ENCODE peak calls at places on chromosomes 13 and 19, in nine cellular contexts. W is body of pancreas, Z is heart left ventricle, E is GM12892, Y is erythroblast, C is breast epithelium, K is GM12891, R is tibial nerve, X is adrenal gland. L is an unnamed sample.

GRCh38 chr13:28540612-28541011 is 45.7 kb upstream of the FLT1 start:
- DNase-seq in W (no peak), Z (no peak), E (no peak), Y (no peak), C (no peak), K (no peak), R (no peak), X (no peak), L (no peak)

GRCh38 chr19:30318936-30319335 is 53.2 kb upstream of the ZNF536 start:
- DNase-seq in W (no peak), Z (no peak), E (no peak), Y (no peak), C (no peak), K (no peak), R (no peak), X (no peak), L (no peak)

GRCh38 chr13:99960663-99961440 is 10.7 kb downstream of the ZIC5 start:
- DNase-seq in W (no peak), Z (no peak), E (no peak), Y (no peak), C (no peak), K (no peak), R (no peak), X (no peak), L (no peak)

GRCh38 chr19:10566658-10567410 is 1.0 kb upstream of the KRI1 start:
- DNase-seq in W (peak), Z (no peak), E (no peak), Y (peak), C (no peak), K (no peak), R (no peak), X (peak), L (no peak)

GRCh38 chr13:66996503-66996902 is 233.6 kb downstream of the PCDH9 start:
- DNase-seq in W (no peak), Z (no peak), E (no peak), Y (no peak), C (no peak), K (no peak), R (no peak), X (no peak), L (no peak)

GRCh38 chr13:27970382-27971235 is 1.5 kb upstream of the CDX2 start:
- DNase-seq in W (no peak), Z (no peak), E (no peak), Y (no peak), C (no peak), K (no peak), R (no peak), X (no peak), L (no peak)

GRCh38 chr13:44565881-44566280 is 10.2 kb downstream of the TSC22D1 start:
- DNase-seq in W (no peak), Z (no peak), E (no peak), Y (no peak), C (no peak), K (no peak), R (no peak), X (no peak), L (no peak)

GRCh38 chr19:57802269-57802668 is 12.4 kb downstream of the ZNF552 start:
- DNase-seq in W (no peak), Z (no peak), E (no peak), Y (peak), C (no peak), K (no peak), R (no peak), X (no peak), L (no peak)

GRCh38 chr19:47275866-47276461 is 1.3 kb downstream of the INAFM1 start:
- DNase-seq in W (no peak), Z (peak), E (no peak), Y (no peak), C (no peak), K (no peak), R (peak), X (peak), L (no peak)

GRCh38 chr19:3605770-3606169 is 905 bp downstream of the TBXA2R start:
- DNase-seq in W (no peak), Z (no peak), E (no peak), Y (no peak), C (no peak), K (no peak), R (no peak), X (no peak), L (no peak)

GRCh38 chr19:3603121-3603841 is 3.4 kb downstream of the TBXA2R start:
- DNase-seq in W (peak), Z (no peak), E (no peak), Y (no peak), C (no peak), K (no peak), R (no peak), X (peak), L (no peak)

GRCh38 chr19:3605361-3605760 is 1.3 kb downstream of the TBXA2R start:
- DNase-seq in W (no peak), Z (no peak), E (no peak), Y (no peak), C (no peak), K (no peak), R (no peak), X (no peak), L (no peak)

GRCh38 chr19:3604987-3605343 is 1.7 kb downstream of the TBXA2R start:
- DNase-seq in W (no peak), Z (no peak), E (no peak), Y (no peak), C (no peak), K (no peak), R (no peak), X (no peak), L (no peak)

GRCh38 chr19:3604227-3604986 is 2.3 kb downstream of the TBXA2R start:
- DNase-seq in W (no peak), Z (no peak), E (no peak), Y (no peak), C (no peak), K (no peak), R (no peak), X (no peak), L (no peak)
- TF ChIP-seq POLR2A in W (no peak), Z (no peak), E (no peak), Y (no peak), C (no peak), K (no peak), R (no peak), X (no peak), L (no peak)

DNA sequence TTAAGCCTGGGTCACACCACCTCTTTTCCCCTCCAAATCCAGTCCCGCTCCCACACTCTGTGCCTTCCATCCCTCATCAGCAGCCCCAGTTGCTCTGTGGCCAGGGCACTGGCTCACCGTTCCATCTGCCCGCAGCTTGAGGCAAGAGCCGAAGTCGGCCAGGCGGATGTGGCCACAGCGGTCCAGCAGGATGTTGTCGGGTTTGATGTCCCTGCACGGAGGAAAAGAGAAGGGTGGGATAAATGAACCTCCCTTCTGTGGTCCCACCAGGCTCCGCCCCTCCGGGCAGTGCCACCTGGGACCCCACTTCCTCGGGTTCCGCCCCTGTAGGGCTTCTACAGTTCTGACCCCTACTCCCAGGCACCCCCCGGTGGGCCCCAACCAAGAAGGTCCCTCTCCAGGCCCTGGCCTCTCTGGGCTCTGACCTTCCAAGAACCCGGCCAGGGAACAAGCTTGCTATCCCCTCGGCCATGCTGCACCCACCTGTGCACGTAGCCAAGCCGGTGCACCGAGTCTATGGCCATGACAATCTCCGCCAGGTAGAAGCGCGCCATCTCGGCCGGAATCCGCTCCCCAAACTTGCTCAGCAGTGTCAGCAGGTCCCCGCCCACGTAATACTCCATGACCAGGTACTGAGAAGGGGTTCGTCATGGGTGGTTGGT is 4.1 kb downstream of the DMPK start:
- DNase-seq in W (no peak), Z (no peak), E (no peak), Y (no peak), C (no peak), K (no peak), R (no peak), X (no peak), L (no peak)
- TF ChIP-seq POLR2A in W (no peak), Z (no peak), E (peak), Y (no peak), C (no peak), K (no peak), R (no peak), X (no peak), L (no peak)

GRCh38 chr19:6489278-6490061 is 7.9 kb upstream of the DENND1C start:
- DNase-seq in W (no peak), Z (no peak), E (no peak), Y (no peak), C (no peak), K (no peak), R (no peak), X (no peak), L (no peak)
- TF ChIP-seq POLR2A in W (no peak), Z (no peak), E (peak), Y (no peak), C (no peak), K (peak), R (no peak), X (no peak), L (no peak)

DNA sequence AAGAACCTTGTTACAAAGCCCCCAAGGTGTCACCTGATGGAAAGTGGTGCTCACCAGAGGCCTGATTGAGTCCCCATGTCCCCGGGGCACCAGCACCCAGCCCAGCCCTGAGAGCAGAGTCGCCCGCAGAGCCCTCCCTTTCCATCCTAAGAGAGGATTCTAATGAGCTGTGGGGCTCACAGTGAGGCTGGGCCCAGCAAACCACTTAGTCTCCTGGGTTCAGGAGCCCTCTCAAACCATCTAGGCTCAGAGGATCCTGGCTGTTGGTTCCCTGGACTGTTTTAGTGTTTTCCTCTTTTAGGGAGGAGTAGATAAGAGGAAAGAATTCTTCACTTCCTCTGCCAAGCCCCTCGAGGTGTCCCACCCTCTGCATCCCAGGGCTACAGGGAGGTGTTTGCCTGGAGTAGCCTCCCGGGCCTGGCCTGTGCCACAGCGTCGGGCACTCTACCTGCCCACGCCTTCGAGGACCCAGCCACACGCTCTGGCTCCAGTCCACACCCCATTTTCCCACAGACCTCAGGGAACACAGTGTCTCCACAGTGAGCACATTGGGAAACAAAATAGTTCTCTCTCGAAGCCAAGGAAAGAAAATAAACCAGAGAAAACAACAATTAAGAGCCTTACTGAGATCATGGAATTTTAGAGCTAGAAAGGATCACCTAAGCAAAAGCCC is 34.4 kb downstream of the DHRS12 start:
- DNase-seq in W (peak), Z (peak), E (no peak), Y (no peak), C (peak), K (no peak), R (peak), X (no peak), L (no peak)
- TF ChIP-seq POLR2A in W (peak), Z (no peak), E (no peak), Y (no peak), C (no peak), K (no peak), R (no peak), X (no peak), L (no peak)